ENCODE peak calls at places on chromosome 19, in six cellular contexts. V is brain pericyte, I is Caco-2, U is mucosa of gallbladder, B is NCI-H2081, E is HEK293T. F is an unnamed sample.

GRCh38 chr19:50556236-50557008 is 11.8 kb downstream of the LRRC4B start:
- DNase-seq in U (peak), I (peak), E (peak), B (peak), V (no peak), F (peak)

GRCh38 chr19:5218255-5218855 is 122.3 kb downstream of the PTPRS start:
- DNase-seq in V (no peak), I (no peak), B (no peak), E (no peak), U (no peak), F (no peak)

GRCh38 chr19:38204728-38205127 is 19.3 kb downstream of the DPF1 start:
- DNase-seq in E (no peak), U (no peak), B (peak), V (no peak), I (no peak), F (no peak)

GRCh38 chr19:13629687-13630357 is 123.5 kb upstream of the CACNA1A start:
- DNase-seq in B (no peak), E (no peak), V (no peak), U (no peak), I (no peak), F (no peak)

GRCh38 chr19:38596057-38596981 is 21.4 kb downstream of the MAP4K1 start:
- DNase-seq in B (peak), V (no peak), I (peak), E (peak), U (peak), F (peak)

GRCh38 chr19:49616532-49616931 is 23.4 kb downstream of the RRAS start:
- DNase-seq in U (no peak), B (no peak), V (no peak), E (no peak), I (no peak), F (no peak)

GRCh38 chr19:49411681-49412321 is 11.4 kb downstream of the PTH2 start:
- DNase-seq in I (no peak), E (no peak), U (no peak), V (no peak), B (no peak), F (no peak)

GRCh38 chr19:5369962-5370367 is 29.4 kb upstream of the PTPRS start:
- DNase-seq in U (peak), B (peak), E (peak), I (peak), V (no peak), F (peak)

GRCh38 chr19:57747472-57747807 is 825 bp downstream of the ZNF776 start:
- DNase-seq in E (no peak), V (no peak), I (no peak), U (no peak), B (no peak), F (no peak)

GRCh38 chr19:4369888-4370260 is 26.5 kb downstream of the MPND start:
- DNase-seq in E (no peak), U (peak), V (no peak), B (no peak), I (peak), F (no peak)

GRCh38 chr19:33405491-33406461 is 32.3 kb downstream of the CEBPG start:
- DNase-seq in B (no peak), E (no peak), V (no peak), U (no peak), I (no peak), F (no peak)

GRCh38 chr19:55276720-55277430 is 3.0 kb downstream of the HSPBP1 start:
- DNase-seq in E (no peak), I (no peak), B (no peak), V (no peak), U (no peak), F (no peak)

GRCh38 chr19:13334801-13335481 is 171.3 kb downstream of the CACNA1A start:
- DNase-seq in E (no peak), V (no peak), U (no peak), I (no peak), B (no peak), F (no peak)

GRCh38 chr19:6970478-6970877 is 50.8 kb downstream of the MBD3L2B start:
- DNase-seq in B (no peak), I (peak), V (no peak), E (peak), U (no peak), F (no peak)